ENCODE peak calls at places on chromosome 17, in seven cellular contexts. F is Calu3, J is progenitor cell of endocrine pancreas, N is ascending aorta, T is natural killer cell, E is tibial nerve, A is colonic mucosa. M is an unnamed sample.
A peak's percentile ranks its signal among the peaks of the same experiment; 100 is the strongest.

GRCh38 chr17:10772425-10773380 is 31.2 kb downstream of the TMEM238L start:
- DNase-seq in F (peak; percentile 21), J (no peak), N (no peak), T (no peak), E (no peak), A (peak; percentile 97), M (no peak)

GRCh38 chr17:10156579-10157488 is 41.6 kb downstream of the GAS7 start:
- DNase-seq in F (no peak), J (no peak), N (peak; percentile 52), T (peak; percentile 59), E (peak; percentile 26), A (peak; percentile 50), M (no peak)

GRCh38 chr17:491086-492014 is 138.7 kb upstream of the RPH3AL start:
- DNase-seq in F (peak; percentile 12), J (peak; percentile 56), N (no peak), T (peak; percentile 57), E (no peak), A (peak; percentile 30), M (peak; percentile 92)

GRCh38 chr17:51640108-51640622 is 379.8 kb downstream of the UTP18 start:
- DNase-seq in F (no peak), J (no peak), N (no peak), T (no peak), E (no peak), A (no peak), M (no peak)

GRCh38 chr17:75783069-75783783 is 1.4 kb upstream of the UNK start:
- DNase-seq in F (peak; percentile 56), J (no peak), N (no peak), T (no peak), E (no peak), A (no peak), M (no peak)

GRCh38 chr17:37691807-37692206 is 48.6 kb upstream of the DDX52 start:
- DNase-seq in F (no peak), J (no peak), N (no peak), T (no peak), E (no peak), A (no peak), M (no peak)

GRCh38 chr17:64024215-64024654 is 3.8 kb upstream of the ICAM2 start:
- DNase-seq in F (no peak), J (no peak), N (no peak), T (no peak), E (no peak), A (peak; percentile 15), M (no peak)

GRCh38 chr17:8966926-8967325 is 1.4 kb upstream of the PIK3R5 start:
- DNase-seq in F (no peak), J (no peak), N (no peak), T (no peak), E (no peak), A (no peak), M (peak; percentile 60)

GRCh38 chr17:20988896-20989295 is 53.9 kb downstream of the USP22 start:
- DNase-seq in F (no peak), J (no peak), N (no peak), T (no peak), E (no peak), A (no peak), M (no peak)

GRCh38 chr17:20986767-20987510 is 55.9 kb downstream of the USP22 start:
- DNase-seq in F (no peak), J (no peak), N (no peak), T (no peak), E (no peak), A (no peak), M (no peak)

GRCh38 chr17:20989481-20989880 is 53.3 kb downstream of the USP22 start:
- DNase-seq in F (no peak), J (no peak), N (no peak), T (no peak), E (no peak), A (no peak), M (no peak)

GRCh38 chr17:20987511-20987910 is 55.3 kb downstream of the USP22 start:
- DNase-seq in F (no peak), J (no peak), N (no peak), T (no peak), E (no peak), A (no peak), M (no peak)

GRCh38 chr17:20988001-20988641 is 54.7 kb downstream of the USP22 start:
- DNase-seq in F (no peak), J (no peak), N (no peak), T (no peak), E (no peak), A (no peak), M (no peak)
- TF ChIP-seq CTCF in F (no peak), J (no peak), N (no peak), T (no peak), E (no peak), A (no peak), M (no peak)

DNA sequence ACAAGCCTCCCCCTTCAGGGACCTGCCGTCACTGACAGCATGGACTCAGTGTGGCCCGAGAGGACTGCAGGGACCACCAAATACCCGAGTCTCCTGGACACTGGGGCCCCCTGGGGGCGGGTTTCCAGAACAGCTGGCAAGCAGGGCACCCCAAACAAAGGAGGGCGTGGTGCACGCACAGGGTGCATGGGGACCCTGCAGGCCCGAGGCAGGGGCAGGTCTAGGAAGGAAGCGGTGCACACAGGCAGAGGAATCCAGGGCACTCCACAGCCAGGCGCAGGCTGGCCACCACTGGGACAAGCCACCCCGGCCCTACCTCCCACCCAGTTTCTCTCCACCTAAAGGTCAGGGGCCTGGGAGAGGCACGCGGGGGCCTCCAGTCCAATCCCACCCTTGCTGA is 28.7 kb upstream of the ENPP7 start:
- DNase-seq in F (no peak), J (no peak), N (no peak), T (no peak), E (no peak), A (no peak), M (no peak)
- TF ChIP-seq CTCF in F (no peak), J (peak; percentile 41), N (no peak), T (no peak), E (no peak), A (no peak), M (peak; percentile 19)

DNA sequence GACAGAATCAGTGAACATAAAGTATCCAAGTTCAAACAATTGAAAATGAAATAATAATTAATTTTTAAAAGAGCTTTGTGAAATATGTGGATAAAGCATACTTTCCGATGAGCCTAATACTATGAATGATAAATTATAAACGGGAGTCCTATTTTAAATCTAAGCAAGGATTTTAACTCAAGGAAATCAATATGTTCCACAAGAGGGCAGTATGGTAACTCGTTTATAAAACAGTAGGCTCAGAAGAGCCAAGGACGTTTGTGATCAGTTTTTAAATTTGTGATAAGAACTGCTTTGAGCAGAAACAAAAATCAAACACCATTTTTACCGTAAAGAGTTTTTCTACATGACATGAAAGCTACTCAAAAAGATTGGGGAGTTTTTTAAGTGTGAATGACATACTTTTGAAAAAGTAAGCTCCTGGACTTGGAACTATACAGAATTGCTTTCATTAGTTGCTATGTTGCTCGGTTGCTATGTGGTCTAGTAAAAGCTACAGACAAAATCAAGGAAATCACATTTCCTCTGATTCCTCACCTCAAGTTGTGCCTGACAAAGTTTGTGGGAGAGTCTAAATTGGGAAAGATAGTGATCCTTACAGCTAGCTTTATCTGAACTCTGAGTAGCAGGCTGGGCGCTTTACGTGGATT is 11.8 kb upstream of the TEKT1 start:
- DNase-seq in F (no peak), J (no peak), N (no peak), T (no peak), E (no peak), A (no peak), M (no peak)
- TF ChIP-seq CTCF in F (no peak), J (peak; percentile 68), N (peak; percentile 22), T (peak; percentile 66), E (peak; percentile 54), A (peak; percentile 33), M (peak; percentile 61)

GRCh38 chr17:48749621-48750553 is 21.3 kb upstream of the HOXB13 start:
- DNase-seq in F (no peak), J (no peak), N (no peak), T (no peak), E (no peak), A (no peak), M (no peak)

GRCh38 chr17:48751172-48751571 is 22.6 kb upstream of the HOXB13 start:
- DNase-seq in F (no peak), J (no peak), N (no peak), T (no peak), E (no peak), A (no peak), M (no peak)

GRCh38 chr17:48753794-48754499 is 25.4 kb upstream of the HOXB13 start:
- DNase-seq in F (no peak), J (no peak), N (no peak), T (no peak), E (no peak), A (no peak), M (no peak)

GRCh38 chr17:48752399-48753288 is 24.1 kb upstream of the HOXB13 start:
- DNase-seq in F (no peak), J (no peak), N (no peak), T (no peak), E (no peak), A (no peak), M (no peak)

GRCh38 chr17:48751733-48752398 is 23.3 kb upstream of the HOXB13 start:
- DNase-seq in F (no peak), J (no peak), N (no peak), T (no peak), E (no peak), A (no peak), M (no peak)
- TF ChIP-seq CTCF in F (no peak), J (no peak), N (no peak), T (no peak), E (no peak), A (no peak), M (no peak)

DNA sequence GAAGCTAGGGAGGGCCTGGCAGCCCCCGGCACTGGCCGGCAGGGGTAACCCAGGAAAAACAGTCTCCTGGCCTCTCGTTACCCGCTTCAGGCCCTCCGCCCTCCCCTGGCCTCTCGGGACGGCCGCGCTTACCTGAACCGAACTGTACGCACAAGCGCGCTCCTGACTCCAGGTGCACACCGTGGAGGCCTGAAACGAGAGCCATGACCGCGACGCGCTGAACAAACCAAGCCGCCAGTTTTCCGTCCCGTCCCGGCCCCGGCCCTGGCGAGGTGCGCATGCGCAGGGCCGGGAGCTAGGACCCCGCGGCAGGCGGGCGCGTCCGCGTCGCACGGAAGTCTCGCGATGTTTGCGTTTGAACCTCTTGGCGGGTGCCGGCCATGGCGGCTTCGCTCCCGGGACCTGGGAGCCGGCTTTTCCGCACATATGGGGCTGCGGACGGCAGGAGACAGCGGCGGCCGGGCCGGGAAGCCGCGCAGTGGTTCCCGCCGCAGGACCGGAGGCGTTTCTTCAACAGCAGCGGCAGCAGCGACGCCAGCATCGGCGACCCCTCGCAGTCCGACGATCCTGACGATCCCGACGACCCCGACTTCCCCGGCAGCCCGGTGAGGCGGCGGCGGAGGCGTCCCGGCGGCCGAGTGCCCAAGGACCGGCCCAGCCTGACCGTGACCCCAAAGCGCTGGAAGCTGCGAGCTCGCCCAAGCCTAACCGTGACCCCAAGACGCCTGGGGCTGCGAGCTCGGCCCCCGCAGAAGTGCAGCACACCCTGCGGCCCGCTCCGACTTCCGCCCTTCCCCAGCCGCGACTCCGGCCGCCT is at the start of gene HASPIN:
- DNase-seq in F (peak; percentile 86), J (peak; percentile 89), N (peak; percentile 45), T (peak; percentile 89), E (peak; percentile 76), A (peak; percentile 93), M (peak; percentile 97)
- TF ChIP-seq CTCF in F (no peak), J (peak; percentile 49), N (peak; percentile 37), T (no peak), E (no peak), A (no peak), M (peak; percentile 35)

M was measured in osteocyte.